ENCODE peak calls at places on chromosomes 16 and 17, in eight cellular contexts. K, A, G, D, C, R, F and U are unnamed samples.

GRCh38 chr17:30234954-30235353 is 543 bp downstream of the SLC6A4 start:
- DNase-seq in K (peak), A (peak), G (no peak), D (no peak), C (no peak), R (peak), F (no peak), U (no peak)

GRCh38 chr17:45127583-45128300 is 4.6 kb downstream of the PLCD3 start:
- DNase-seq in K (no peak), A (peak), G (no peak), D (peak), C (no peak), R (no peak), F (no peak), U (peak)

GRCh38 chr16:30829130-30830071 is 42.4 kb upstream of the ZNF629 start:
- DNase-seq in K (no peak), A (no peak), G (no peak), D (no peak), C (no peak), R (no peak), F (no peak), U (peak)

GRCh38 chr17:2814049-2814448 is 17.8 kb downstream of the RAP1GAP2 start:
- DNase-seq in K (no peak), A (no peak), G (peak), D (no peak), C (no peak), R (peak), F (no peak), U (no peak)

GRCh38 chr17:7852919-7853692 is 1.8 kb upstream of the TMEM88 start:
- DNase-seq in K (no peak), A (no peak), G (no peak), D (no peak), C (no peak), R (peak), F (no peak), U (no peak)

GRCh38 chr17:28527859-28528258 is 21.7 kb downstream of the FOXN1 start:
- DNase-seq in K (no peak), A (no peak), G (no peak), D (no peak), C (no peak), R (no peak), F (no peak), U (peak)

GRCh38 chr16:80667258-80667560 is 126.4 kb downstream of the DYNLRB2 start:
- DNase-seq in K (no peak), A (no peak), G (no peak), D (no peak), C (no peak), R (no peak), F (no peak), U (no peak)

GRCh38 chr17:10737168-10737622 is 7.4 kb upstream of the TMEM220 start:
- DNase-seq in K (peak), A (peak), G (peak), D (peak), C (no peak), R (peak), F (peak), U (peak)

GRCh38 chr16:20806168-20807050 is at the start of the genes ERI2 and REXO5:
- DNase-seq in K (peak), A (peak), G (peak), D (peak), C (peak), R (peak), F (peak), U (peak)

GRCh38 chr17:82029391-82029790 is 2.1 kb upstream of the RAC3 start:
- DNase-seq in K (no peak), A (no peak), G (no peak), D (no peak), C (no peak), R (no peak), F (peak), U (no peak)

GRCh38 chr16:71669926-71670536 is 44.0 kb downstream of the MARVELD3 start:
- DNase-seq in K (no peak), A (no peak), G (no peak), D (no peak), C (no peak), R (no peak), F (no peak), U (no peak)

GRCh38 chr16:17364319-17365210 is 106.2 kb downstream of the XYLT1 start:
- DNase-seq in K (peak), A (no peak), G (no peak), D (no peak), C (no peak), R (peak), F (no peak), U (no peak)

GRCh38 chr16:76577003-76577402 is 299.8 kb downstream of the CNTNAP4 start:
- DNase-seq in K (no peak), A (no peak), G (peak), D (no peak), C (no peak), R (no peak), F (no peak), U (no peak)

GRCh38 chr16:88651989-88652762 is 1.3 kb upstream of the CYBA start:
- DNase-seq in K (no peak), A (no peak), G (no peak), D (no peak), C (no peak), R (no peak), F (no peak), U (no peak)

GRCh38 chr17:8151120-8151640 is 1.0 kb downstream of the PER1 start:
- DNase-seq in K (peak), A (peak), G (peak), D (peak), C (peak), R (peak), F (peak), U (peak)

GRCh38 chr17:52824542-52824941 is 666.0 kb upstream of the CA10 start:
- DNase-seq in K (no peak), A (no peak), G (no peak), D (no peak), C (no peak), R (no peak), F (no peak), U (no peak)

GRCh38 chr17:40319651-40320550 is 10.9 kb downstream of the RARA start:
- DNase-seq in K (peak), A (no peak), G (no peak), D (no peak), C (no peak), R (peak), F (no peak), U (peak)

GRCh38 chr16:4859900-4860255 is 12.6 kb downstream of the UBN1 start:
- DNase-seq in K (no peak), A (no peak), G (no peak), D (peak), C (no peak), R (no peak), F (no peak), U (no peak)

GRCh38 chr16:74724820-74725549 is 24.3 kb upstream of the MLKL start:
- DNase-seq in K (no peak), A (no peak), G (no peak), D (peak), C (peak), R (no peak), F (peak), U (no peak)

GRCh38 chr17:30922235-30922993 is 669 bp downstream of the ADAP2 start:
- DNase-seq in K (peak), A (peak), G (no peak), D (no peak), C (no peak), R (peak), F (no peak), U (no peak)

GRCh38 chr17:57484826-57485565 is 228.7 kb downstream of the MSI2 start:
- DNase-seq in K (no peak), A (no peak), G (no peak), D (no peak), C (no peak), R (no peak), F (no peak), U (no peak)

GRCh38 chr17:69363488-69364210 is 36.7 kb upstream of the ABCA5 start:
- DNase-seq in K (no peak), A (no peak), G (no peak), D (no peak), C (no peak), R (no peak), F (no peak), U (no peak)

GRCh38 chr16:57630931-57631845 is 2.8 kb downstream of the ADGRG1 start:
- DNase-seq in K (no peak), A (no peak), G (no peak), D (peak), C (no peak), R (no peak), F (peak), U (no peak)

GRCh38 chr16:86403541-86404163 is 106.7 kb upstream of the FOXF1 start:
- DNase-seq in K (no peak), A (no peak), G (no peak), D (no peak), C (no peak), R (no peak), F (no peak), U (no peak)

GRCh38 chr17:4806420-4806769 is 557 bp upstream of the PLD2 start:
- DNase-seq in K (no peak), A (no peak), G (peak), D (no peak), C (no peak), R (peak), F (no peak), U (no peak)

GRCh38 chr17:350706-351435 is 1.7 kb downstream of the RPH3AL start:
- DNase-seq in K (no peak), A (no peak), G (no peak), D (peak), C (no peak), R (no peak), F (no peak), U (peak)

GRCh38 chr16:82585675-82586074 is 41.1 kb upstream of the CDH13 start:
- DNase-seq in K (no peak), A (no peak), G (no peak), D (peak), C (no peak), R (no peak), F (no peak), U (no peak)